ENCODE peak calls at places on chromosomes 2 and 18, in nine cellular contexts. One of them, this sample, is unnamed.
A peak's percentile ranks its signal among the peaks of the same experiment; 100 is the strongest.

GRCh38 chr2:100470898-100471514 is 724 bp downstream of the NMS start:
- DNase-seq in stomach: no peak
- DNase-seq in ovary: peak; percentile 65
- DNase-seq in HCT116: no peak
- DNase-seq in endothelial cell of umbilical vein: no peak
- DNase-seq in right lobe of liver: no peak
- DNase-seq in IMR-90: peak; percentile 7
- DNase-seq in gastrocnemius medialis: no peak
- DNase-seq in heart left ventricle: no peak
- DNase-seq in this sample: no peak

GRCh38 chr2:217052856-217053577 is 193.2 kb upstream of the TNP1 start:
- DNase-seq in HCT116: no peak
- DNase-seq in right lobe of liver: no peak
- DNase-seq in endothelial cell of umbilical vein: no peak
- DNase-seq in heart left ventricle: no peak
- DNase-seq in ovary: peak; percentile 71
- DNase-seq in stomach: no peak
- DNase-seq in gastrocnemius medialis: no peak
- DNase-seq in IMR-90: no peak
- DNase-seq in this sample: no peak

GRCh38 chr2:84904717-84905174 is 710 bp upstream of the TMSB10 start:
- DNase-seq in right lobe of liver: peak; percentile 62
- DNase-seq in IMR-90: peak; percentile 55
- DNase-seq in stomach: peak; percentile 83
- DNase-seq in endothelial cell of umbilical vein: peak; percentile 41
- DNase-seq in HCT116: no peak
- DNase-seq in heart left ventricle: peak; percentile 81
- DNase-seq in gastrocnemius medialis: peak; percentile 64
- DNase-seq in ovary: peak; percentile 91
- DNase-seq in this sample: peak; percentile 79

GRCh38 chr2:176285321-176285720 is 16.1 kb downstream of the MTX2 start:
- DNase-seq in IMR-90: no peak
- DNase-seq in right lobe of liver: no peak
- DNase-seq in heart left ventricle: no peak
- DNase-seq in stomach: no peak
- DNase-seq in endothelial cell of umbilical vein: no peak
- DNase-seq in ovary: no peak
- DNase-seq in HCT116: no peak
- DNase-seq in gastrocnemius medialis: no peak
- DNase-seq in this sample: no peak

GRCh38 chr2:44392338-44392943 is 30.7 kb downstream of the CAMKMT start:
- DNase-seq in IMR-90: peak; percentile 21
- DNase-seq in HCT116: peak; percentile 6
- DNase-seq in heart left ventricle: peak; percentile 16
- DNase-seq in right lobe of liver: peak; percentile 54
- DNase-seq in endothelial cell of umbilical vein: peak; percentile 46
- DNase-seq in gastrocnemius medialis: no peak
- DNase-seq in stomach: peak; percentile 48
- DNase-seq in ovary: no peak
- DNase-seq in this sample: peak; percentile 60

GRCh38 chr2:134228493-134228903 is 25.4 kb upstream of the MGAT5 start:
- DNase-seq in right lobe of liver: no peak
- DNase-seq in endothelial cell of umbilical vein: no peak
- DNase-seq in HCT116: no peak
- DNase-seq in gastrocnemius medialis: no peak
- DNase-seq in heart left ventricle: no peak
- DNase-seq in ovary: no peak
- DNase-seq in stomach: no peak
- DNase-seq in IMR-90: no peak
- DNase-seq in this sample: no peak

GRCh38 chr2:240477916-240478315 is 42.5 kb downstream of the GPC1 start:
- DNase-seq in IMR-90: no peak
- DNase-seq in stomach: no peak
- DNase-seq in HCT116: no peak
- DNase-seq in heart left ventricle: no peak
- DNase-seq in endothelial cell of umbilical vein: no peak
- DNase-seq in right lobe of liver: no peak
- DNase-seq in gastrocnemius medialis: no peak
- DNase-seq in ovary: no peak
- DNase-seq in this sample: no peak

GRCh38 chr2:20404950-20405349 is 41.9 kb upstream of the RHOB start:
- DNase-seq in endothelial cell of umbilical vein: no peak
- DNase-seq in IMR-90: no peak
- DNase-seq in HCT116: no peak
- DNase-seq in stomach: no peak
- DNase-seq in gastrocnemius medialis: no peak
- DNase-seq in heart left ventricle: no peak
- DNase-seq in ovary: peak; percentile 1
- DNase-seq in right lobe of liver: peak; percentile 24
- DNase-seq in this sample: no peak

GRCh38 chr2:60119778-60120177 is 433.7 kb downstream of the BCL11A start:
- DNase-seq in gastrocnemius medialis: no peak
- DNase-seq in IMR-90: no peak
- DNase-seq in stomach: no peak
- DNase-seq in right lobe of liver: no peak
- DNase-seq in ovary: no peak
- DNase-seq in HCT116: no peak
- DNase-seq in heart left ventricle: no peak
- DNase-seq in endothelial cell of umbilical vein: no peak
- DNase-seq in this sample: no peak

GRCh38 chr2:119464977-119465376 is 33.3 kb downstream of the TMEM37 start:
- DNase-seq in endothelial cell of umbilical vein: no peak
- DNase-seq in ovary: no peak
- DNase-seq in stomach: no peak
- DNase-seq in right lobe of liver: no peak
- DNase-seq in IMR-90: no peak
- DNase-seq in gastrocnemius medialis: peak; percentile 44
- DNase-seq in heart left ventricle: no peak
- DNase-seq in HCT116: no peak
- DNase-seq in this sample: no peak

GRCh38 chr18:35915056-35915455 is 57.4 kb upstream of the RMP24 start:
- DNase-seq in heart left ventricle: no peak
- DNase-seq in ovary: no peak
- DNase-seq in gastrocnemius medialis: no peak
- DNase-seq in IMR-90: no peak
- DNase-seq in HCT116: no peak
- DNase-seq in endothelial cell of umbilical vein: no peak
- DNase-seq in right lobe of liver: no peak
- DNase-seq in stomach: no peak
- DNase-seq in this sample: no peak
- H3K27ac ChIP-seq in heart left ventricle: no peak overlapping the region
- H3K27ac ChIP-seq in ovary: no peak overlapping the region
- H3K27ac ChIP-seq in gastrocnemius medialis: no peak overlapping the region
- H3K27ac ChIP-seq in IMR-90: no peak overlapping the region
- H3K27ac ChIP-seq in HCT116: no peak overlapping the region
- H3K27ac ChIP-seq in endothelial cell of umbilical vein: no peak overlapping the region
- H3K27ac ChIP-seq in right lobe of liver: no peak overlapping the region
- H3K27ac ChIP-seq in stomach: no peak overlapping the region
- H3K27ac ChIP-seq in this sample: no peak overlapping the region

DNA sequence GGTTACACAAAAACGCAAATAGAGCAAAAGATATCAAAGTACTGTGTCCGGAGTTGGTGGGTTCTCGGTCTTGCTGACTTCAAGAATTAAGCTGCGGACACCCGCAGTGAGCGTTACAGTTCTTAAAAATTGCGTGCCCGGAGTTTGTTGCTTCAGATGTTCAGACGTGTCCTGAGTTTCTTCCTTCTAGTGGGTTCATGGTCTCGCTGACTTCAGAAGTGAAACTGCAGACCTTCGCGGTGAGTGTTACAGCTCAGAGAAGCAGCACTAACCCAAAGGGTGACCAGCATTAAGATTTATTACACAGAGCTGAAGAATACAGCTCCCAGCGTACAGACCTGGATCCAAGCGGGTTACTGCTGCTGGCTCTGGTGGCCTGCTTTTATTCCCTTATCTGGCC is 125.7 kb upstream of the TWIST2 start:
- DNase-seq in heart left ventricle: no peak
- DNase-seq in IMR-90: no peak
- DNase-seq in ovary: no peak
- DNase-seq in endothelial cell of umbilical vein: no peak
- DNase-seq in stomach: no peak
- DNase-seq in gastrocnemius medialis: no peak
- DNase-seq in right lobe of liver: no peak
- DNase-seq in HCT116: no peak
- DNase-seq in this sample: no peak
- TF ChIP-seq POLR2A in heart left ventricle: no peak
- TF ChIP-seq POLR2A in IMR-90: no peak
- TF ChIP-seq POLR2A in ovary: no peak
- TF ChIP-seq POLR2A in endothelial cell of umbilical vein: no peak
- TF ChIP-seq POLR2A in stomach: no peak
- TF ChIP-seq POLR2A in gastrocnemius medialis: no peak
- TF ChIP-seq POLR2A in right lobe of liver: no peak
- TF ChIP-seq POLR2A in HCT116: no peak
- TF ChIP-seq POLR2A in this sample: no peak

DNA sequence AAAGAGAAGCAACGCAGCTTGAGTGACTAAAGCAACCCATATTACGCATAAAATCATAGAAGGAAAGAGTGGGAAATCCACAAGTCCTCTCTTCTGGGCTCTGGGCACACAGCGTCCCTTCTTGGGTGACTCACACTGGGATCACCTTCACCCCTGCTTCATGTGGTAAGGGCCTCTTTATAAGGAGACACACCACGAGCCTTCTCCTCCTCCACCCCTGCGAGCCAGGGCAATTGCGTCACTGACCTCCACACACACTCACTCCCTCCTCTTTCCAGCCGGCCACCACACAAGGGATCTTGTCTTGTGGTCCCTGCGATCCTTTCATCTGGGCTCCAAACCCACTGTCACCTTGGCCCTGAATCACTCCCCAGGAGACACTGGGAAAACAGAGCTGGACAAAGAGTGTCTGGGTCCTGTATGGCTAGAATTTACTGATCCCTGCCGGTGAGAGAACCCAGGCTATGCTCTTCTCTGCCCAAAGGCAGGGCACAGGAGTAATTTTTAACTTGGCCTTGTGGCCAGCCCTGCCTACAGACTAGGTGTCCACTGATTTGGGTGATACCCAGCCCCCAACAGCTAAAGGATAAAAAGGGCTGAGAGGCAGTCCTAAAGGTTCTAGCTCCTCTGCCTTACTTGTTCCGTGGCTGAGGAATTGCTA is 35.3 kb downstream of the NHEJ1 start:
- DNase-seq in right lobe of liver: peak; percentile 87
- DNase-seq in heart left ventricle: no peak
- DNase-seq in stomach: peak; percentile 29
- DNase-seq in ovary: peak; percentile 65
- DNase-seq in endothelial cell of umbilical vein: no peak
- DNase-seq in IMR-90: peak; percentile 88
- DNase-seq in gastrocnemius medialis: peak; percentile 64
- DNase-seq in HCT116: peak; percentile 94
- DNase-seq in this sample: peak; percentile 31
- H3K27ac ChIP-seq in right lobe of liver: peak overlapping the region; percentile 75
- H3K27ac ChIP-seq in heart left ventricle: no peak overlapping the region
- H3K27ac ChIP-seq in stomach: no peak overlapping the region
- H3K27ac ChIP-seq in ovary: no peak overlapping the region
- H3K27ac ChIP-seq in endothelial cell of umbilical vein: no peak overlapping the region
- H3K27ac ChIP-seq in IMR-90: no peak overlapping the region
- H3K27ac ChIP-seq in gastrocnemius medialis: no peak overlapping the region
- H3K27ac ChIP-seq in HCT116: peak overlapping the region; percentile 11
- H3K27ac ChIP-seq in this sample: no peak overlapping the region

GRCh38 chr2:232550351-232551261 is at the start of the genes EIF4E2 and TIGD1:
- DNase-seq in gastrocnemius medialis: peak; percentile 96
- DNase-seq in stomach: peak; percentile 96
- DNase-seq in heart left ventricle: peak; percentile 94
- DNase-seq in ovary: peak; percentile 95
- DNase-seq in IMR-90: peak; percentile 94
- DNase-seq in endothelial cell of umbilical vein: peak; percentile 96
- DNase-seq in HCT116: peak; percentile 84
- DNase-seq in right lobe of liver: peak; percentile 97
- DNase-seq in this sample: peak; percentile 95
- TF ChIP-seq POLR2A in gastrocnemius medialis: peak; percentile 88
- TF ChIP-seq POLR2A in stomach: no peak
- TF ChIP-seq POLR2A in heart left ventricle: peak; percentile 82
- TF ChIP-seq POLR2A in ovary: peak; percentile 53
- TF ChIP-seq POLR2A in IMR-90: peak; percentile 81
- TF ChIP-seq POLR2A in endothelial cell of umbilical vein: peak; percentile 94
- TF ChIP-seq POLR2A in HCT116: peak; percentile 93
- TF ChIP-seq POLR2A in right lobe of liver: peak; percentile 88
- TF ChIP-seq POLR2A in this sample: peak; percentile 72